ENCODE peak calls at places on chromosomes 4 and X, in eight cellular contexts. Z, X, U, R, P, M, V and W are unnamed samples.

GRCh38 chr4:121822796-121823504 is 733 bp downstream of the CCNA2 start:
- DNase-seq in Z (peak), X (peak), U (peak), R (peak), P (peak), M (no peak), V (peak), W (peak)

GRCh38 chr4:121873604-121874003 is 3.3 kb upstream of the BBS7 start:
- DNase-seq in Z (no peak), X (no peak), U (no peak), R (no peak), P (no peak), M (no peak), V (peak), W (no peak)

GRCh38 chrX:20477836-20478532 is 211.3 kb upstream of the RPS6KA3 start:
- DNase-seq in Z (no peak), X (no peak), U (no peak), R (no peak), P (no peak), M (no peak), V (no peak), W (peak)

GRCh38 chr4:174544496-174544895 is 22.2 kb upstream of the HPGD start:
- DNase-seq in Z (no peak), X (no peak), U (no peak), R (no peak), P (no peak), M (no peak), V (no peak), W (no peak)

GRCh38 chr4:8594097-8595038 is 1.8 kb downstream of the CPZ start:
- DNase-seq in Z (peak), X (peak), U (peak), R (peak), P (no peak), M (no peak), V (peak), W (no peak)

GRCh38 chr4:127578967-127579366 is 53.8 kb upstream of the INTU start:
- DNase-seq in Z (no peak), X (no peak), U (no peak), R (no peak), P (no peak), M (no peak), V (no peak), W (no peak)

GRCh38 chr4:1775731-1776500 is 17.2 kb upstream of the FGFR3 start:
- DNase-seq in Z (no peak), X (no peak), U (no peak), R (no peak), P (no peak), M (no peak), V (peak), W (no peak)

GRCh38 chr4:2341261-2341841 is 77.1 kb downstream of the ZFYVE28 start:
- DNase-seq in Z (no peak), X (no peak), U (no peak), R (no peak), P (no peak), M (no peak), V (no peak), W (no peak)

GRCh38 chrX:107935664-107936433 is 46.3 kb downstream of the TEX13B start:
- DNase-seq in Z (peak), X (peak), U (no peak), R (peak), P (no peak), M (no peak), V (peak), W (no peak)

GRCh38 chr4:70920592-70920991 is 18.4 kb downstream of the MOB1B start:
- DNase-seq in Z (no peak), X (no peak), U (no peak), R (no peak), P (no peak), M (no peak), V (no peak), W (no peak)

GRCh38 chr4:85092943-85093342 is 126.5 kb upstream of the WDFY3 start:
- DNase-seq in Z (no peak), X (no peak), U (no peak), R (no peak), P (no peak), M (no peak), V (no peak), W (no peak)

GRCh38 chr4:144820706-144821105 is 174.8 kb downstream of the HHIP start:
- DNase-seq in Z (no peak), X (peak), U (no peak), R (peak), P (no peak), M (no peak), V (no peak), W (no peak)

GRCh38 chr4:88230953-88231835 is 53.2 kb downstream of the PPM1K start:
- DNase-seq in Z (no peak), X (peak), U (no peak), R (peak), P (no peak), M (no peak), V (peak), W (no peak)

GRCh38 chr4:52912608-52913007 is 50.5 kb downstream of the RASL11B start:
- DNase-seq in Z (no peak), X (peak), U (no peak), R (no peak), P (no peak), M (no peak), V (peak), W (no peak)

GRCh38 chrX:44036336-44036735 is 63.1 kb upstream of the NDP start:
- DNase-seq in Z (peak), X (peak), U (no peak), R (peak), P (no peak), M (no peak), V (peak), W (no peak)

GRCh38 chrX:56761167-56761566 is 32.1 kb downstream of the NBDY start:
- DNase-seq in Z (no peak), X (no peak), U (no peak), R (no peak), P (no peak), M (no peak), V (no peak), W (no peak)

GRCh38 chr4:123114915-123115756 is 192.7 kb upstream of the NUDT6 start:
- DNase-seq in Z (no peak), X (no peak), U (no peak), R (no peak), P (no peak), M (no peak), V (no peak), W (no peak)

GRCh38 chr4:20418865-20419451 is 167.3 kb downstream of the SLIT2 start:
- DNase-seq in Z (peak), X (peak), U (no peak), R (peak), P (no peak), M (no peak), V (peak), W (no peak)

GRCh38 chr4:154491731-154492249 is at the start of gene DCHS2:
- DNase-seq in Z (peak), X (no peak), U (no peak), R (no peak), P (no peak), M (no peak), V (no peak), W (no peak)

GRCh38 chrX:45756562-45756961 is 555.9 kb upstream of the DIPK2B start:
- DNase-seq in Z (no peak), X (peak), U (no peak), R (no peak), P (no peak), M (no peak), V (peak), W (no peak)

GRCh38 chrX:8242431-8242830 is 71.4 kb upstream of the VCX2 start:
- DNase-seq in Z (no peak), X (no peak), U (no peak), R (no peak), P (no peak), M (no peak), V (no peak), W (no peak)

GRCh38 chr4:69497081-69497480 is 1.4 kb upstream of the UGT2B4 start:
- DNase-seq in Z (no peak), X (peak), U (no peak), R (peak), P (no peak), M (no peak), V (peak), W (no peak)

GRCh38 chr4:15400911-15401671 is 26.7 kb upstream of the C1QTNF7 start:
- DNase-seq in Z (peak), X (peak), U (peak), R (peak), P (no peak), M (peak), V (peak), W (peak)

GRCh38 chrX:53073115-53073581 is 9.0 kb upstream of the TSPYL2 start:
- DNase-seq in Z (no peak), X (no peak), U (no peak), R (no peak), P (no peak), M (no peak), V (no peak), W (no peak)

GRCh38 chrX:13697440-13697839 is 8.5 kb downstream of the RAB9A start:
- DNase-seq in Z (no peak), X (no peak), U (no peak), R (no peak), P (no peak), M (no peak), V (no peak), W (no peak)

GRCh38 chrX:129693343-129693742 is 38.6 kb upstream of the APLN start:
- DNase-seq in Z (no peak), X (no peak), U (no peak), R (no peak), P (no peak), M (no peak), V (no peak), W (no peak)

GRCh38 chr4:117447925-117448324 is 362.5 kb upstream of the TRAM1L1 start:
- DNase-seq in Z (no peak), X (no peak), U (no peak), R (no peak), P (no peak), M (no peak), V (no peak), W (no peak)

GRCh38 chr4:14790487-14790886 is 211.8 kb upstream of the CPEB2 start:
- DNase-seq in Z (no peak), X (no peak), U (no peak), R (no peak), P (no peak), M (no peak), V (no peak), W (no peak)

GRCh38 chr4:76208005-76208765 is 5.4 kb downstream of the SCARB2 start:
- DNase-seq in Z (peak), X (peak), U (peak), R (peak), P (no peak), M (no peak), V (peak), W (peak)

GRCh38 chrX:56787734-56788152 is 58.7 kb downstream of the NBDY start:
- DNase-seq in Z (no peak), X (no peak), U (no peak), R (no peak), P (no peak), M (no peak), V (no peak), W (no peak)

GRCh38 chr4:85787133-85787532 is 312.2 kb downstream of the ARHGAP24 start:
- DNase-seq in Z (no peak), X (peak), U (no peak), R (peak), P (no peak), M (no peak), V (peak), W (no peak)

GRCh38 chr4:80365928-80366327 is 30.4 kb downstream of the CFAP299 start:
- DNase-seq in Z (peak), X (peak), U (no peak), R (peak), P (peak), M (peak), V (peak), W (peak)